ENCODE peak calls at places on chromosomes 7 and 10, in seven cellular contexts. U is HFFc6, E is MCF 10A, A is NCI-H345, Z is Kasumi-1, X is nucleus accumbens, B is SHP77. I is an unnamed sample.

GRCh38 chr10:122543676-122544075 is 16.9 kb upstream of the DMBT1 start:
- DNase-seq in B (no peak), U (no peak), X (no peak), Z (no peak), A (no peak), E (no peak), I (no peak)

GRCh38 chr7:135189961-135190360 is 19.5 kb upstream of the CYREN start:
- DNase-seq in U (no peak), Z (no peak), E (no peak), B (no peak), X (no peak), A (no peak), I (no peak)

GRCh38 chr7:42338231-42339222 is 101.5 kb upstream of the GLI3 start:
- DNase-seq in E (no peak), Z (no peak), X (no peak), U (peak; percentile 85), A (no peak), B (no peak), I (no peak)

GRCh38 chr10:127866276-127867013 is 26.3 kb downstream of the CLRN3 start:
- DNase-seq in A (no peak), Z (no peak), B (no peak), E (no peak), X (no peak), U (no peak), I (no peak)

GRCh38 chr10:72255977-72256729 is 17.6 kb upstream of the DDIT4 start:
- DNase-seq in E (peak; percentile 81), A (no peak), B (no peak), Z (no peak), U (no peak), X (no peak), I (no peak)

GRCh38 chr10:44416976-44417375 is 32.1 kb upstream of the CXCL12 start:
- DNase-seq in B (no peak), U (no peak), Z (peak; percentile 38), E (no peak), A (no peak), X (no peak), I (no peak)

GRCh38 chr10:5835446-5836095 is 22.3 kb upstream of the GDI2 start:
- DNase-seq in Z (no peak), U (no peak), A (no peak), X (no peak), B (no peak), E (no peak), I (no peak)

GRCh38 chr7:141221007-141221612 is 147.2 kb downstream of the TMEM178B start:
- DNase-seq in A (no peak), U (no peak), E (peak; percentile 38), X (no peak), Z (no peak), B (no peak), I (no peak)